ENCODE peak calls at places on chromosomes 2 and 18, in eight cellular contexts. K, R, E, H, T, D, X and V are unnamed samples.

GRCh38 chr2:18585526-18585925 is 3.8 kb downstream of the NT5C1B start:
- DNase-seq in H (no peak), E (no peak), X (no peak), R (no peak), K (no peak), D (no peak), T (no peak), V (no peak)

GRCh38 chr2:221503965-221504364 is 68.1 kb downstream of the EPHA4 start:
- DNase-seq in T (no peak), X (no peak), H (no peak), K (no peak), D (no peak), E (no peak), R (no peak), V (no peak)

GRCh38 chr2:237253046-237253723 is 160.8 kb downstream of the COL6A3 start:
- DNase-seq in D (no peak), H (no peak), E (no peak), R (no peak), K (no peak), X (no peak), T (no peak), V (no peak)

GRCh38 chr2:240601061-240601830 is 14.7 kb downstream of the CAPN10 start:
- DNase-seq in D (no peak), K (no peak), T (peak), H (no peak), R (no peak), E (no peak), X (no peak), V (no peak)

GRCh38 chr18:45008694-45009372 is 328.1 kb downstream of the SETBP1 start:
- DNase-seq in E (no peak), H (no peak), D (no peak), K (no peak), T (no peak), R (no peak), X (no peak), V (no peak)

GRCh38 chr2:233281553-233281952 is 26.1 kb upstream of the SAG start:
- DNase-seq in E (no peak), K (no peak), T (no peak), H (no peak), X (no peak), D (no peak), R (no peak), V (no peak)

GRCh38 chr2:85540131-85540587 is 1.2 kb downstream of the MAT2A start:
- DNase-seq in H (no peak), E (no peak), T (no peak), X (no peak), R (no peak), K (no peak), D (peak), V (peak)

GRCh38 chr2:232350804-232351685 is 27.5 kb upstream of the ALPP start:
- DNase-seq in D (no peak), R (no peak), E (no peak), T (no peak), H (no peak), K (no peak), X (no peak), V (no peak)

GRCh38 chr2:27545348-27546141 is 37.3 kb upstream of the ZNF512 start:
- DNase-seq in H (no peak), X (no peak), R (no peak), T (no peak), E (no peak), K (no peak), D (no peak), V (peak)

GRCh38 chr2:203732953-203733510 is 26.6 kb downstream of the CD28 start:
- DNase-seq in K (no peak), X (no peak), R (no peak), E (no peak), D (no peak), T (no peak), H (no peak), V (no peak)
- TF ChIP-seq RAD21 in K (no peak), X (no peak), R (no peak), E (no peak), D (no peak), T (no peak), H (no peak), V (no peak)

DNA sequence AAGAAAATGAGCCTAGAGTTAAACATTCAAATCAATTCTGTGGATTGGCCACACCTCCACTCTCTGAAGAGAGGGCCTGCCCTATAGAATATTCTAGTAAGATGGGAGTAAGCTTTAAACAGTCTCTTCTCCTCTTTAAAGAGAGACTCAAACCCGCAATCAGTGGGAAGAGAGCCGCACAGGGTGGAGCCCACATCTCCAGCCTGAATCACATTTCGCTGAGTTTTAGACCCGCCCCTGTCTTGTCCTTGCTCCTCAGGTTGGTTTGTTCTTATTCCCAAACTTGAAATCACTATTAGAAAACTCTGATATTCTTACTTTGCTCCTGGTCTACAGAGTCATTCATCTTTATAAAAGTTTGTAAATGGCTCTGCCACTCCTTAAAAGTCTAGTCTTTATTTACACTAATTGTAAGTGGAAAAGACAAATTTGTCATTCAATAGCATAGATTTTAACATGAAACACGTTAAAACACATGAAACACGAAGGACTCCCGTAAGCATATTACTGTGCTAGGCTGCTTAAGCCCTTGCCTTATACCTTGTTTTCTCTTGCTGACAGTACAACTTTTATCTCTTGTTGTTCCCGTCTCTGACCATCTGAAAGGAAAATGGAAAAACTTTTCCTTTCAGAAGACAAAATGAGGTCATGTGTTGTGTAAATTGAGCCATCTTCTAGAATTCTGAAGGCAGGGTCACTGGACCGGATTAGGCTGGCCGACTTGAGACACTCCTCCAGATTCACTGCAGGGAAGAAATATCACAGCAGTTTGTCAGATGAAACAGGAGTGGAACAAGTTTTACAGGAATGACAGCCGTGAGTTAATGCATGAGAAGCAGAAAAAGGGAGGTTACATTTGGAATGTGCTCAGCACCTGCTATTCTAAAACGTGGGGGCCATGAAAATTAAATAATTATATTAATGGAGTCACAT is 5.6 kb downstream of the DSC1 start:
- DNase-seq in E (no peak), X (no peak), R (no peak), T (no peak), D (peak), H (no peak), K (no peak), V (no peak)
- TF ChIP-seq RAD21 in E (no peak), X (no peak), R (no peak), T (no peak), D (no peak), H (no peak), K (no peak), V (no peak)

DNA sequence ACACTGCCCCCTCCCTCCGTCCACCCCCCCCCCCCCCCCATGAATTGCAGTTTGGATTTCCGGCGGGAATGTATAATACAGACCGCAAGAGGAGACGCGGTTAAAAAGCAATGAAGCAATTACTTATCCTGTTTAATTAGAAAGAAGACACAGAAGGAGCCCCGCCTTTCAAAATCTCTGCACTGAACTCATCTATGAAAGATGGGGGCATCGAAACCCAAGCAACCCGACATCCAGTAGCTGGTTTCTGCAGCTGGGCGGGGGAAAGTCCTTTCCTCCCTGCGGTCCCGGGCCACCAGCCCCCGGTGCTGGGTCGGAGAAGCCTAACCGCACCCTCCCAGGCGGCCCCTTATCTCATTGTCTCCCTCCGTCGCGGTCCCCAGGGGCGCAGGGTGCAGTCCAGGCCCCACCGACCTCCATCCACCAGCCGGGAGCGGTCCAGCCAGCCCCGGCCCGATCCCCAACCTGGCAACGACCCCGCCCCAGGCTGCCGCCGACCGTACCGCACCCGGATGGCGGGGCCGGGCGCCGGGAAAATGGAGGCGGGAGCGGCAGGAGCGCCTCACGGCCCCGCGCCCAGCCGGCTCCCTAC is 519 bp downstream of the RAPH1 start:
- DNase-seq in D (peak), R (no peak), X (peak), T (peak), H (no peak), K (no peak), E (peak), V (no peak)
- TF ChIP-seq RAD21 in D (no peak), R (no peak), X (no peak), T (no peak), H (no peak), K (no peak), E (no peak), V (peak)

GRCh38 chr2:143776531-143776930 is 647.3 kb downstream of the ARHGAP15 start:
- DNase-seq in X (no peak), K (no peak), H (no peak), E (no peak), T (no peak), D (no peak), R (no peak), V (no peak)

GRCh38 chr2:143778981-143779380 is 649.8 kb downstream of the ARHGAP15 start:
- DNase-seq in K (no peak), T (no peak), R (no peak), H (no peak), X (no peak), D (no peak), E (no peak), V (peak)
- TF ChIP-seq RAD21 in K (no peak), T (no peak), R (no peak), H (no peak), X (no peak), D (no peak), E (no peak), V (no peak)

DNA sequence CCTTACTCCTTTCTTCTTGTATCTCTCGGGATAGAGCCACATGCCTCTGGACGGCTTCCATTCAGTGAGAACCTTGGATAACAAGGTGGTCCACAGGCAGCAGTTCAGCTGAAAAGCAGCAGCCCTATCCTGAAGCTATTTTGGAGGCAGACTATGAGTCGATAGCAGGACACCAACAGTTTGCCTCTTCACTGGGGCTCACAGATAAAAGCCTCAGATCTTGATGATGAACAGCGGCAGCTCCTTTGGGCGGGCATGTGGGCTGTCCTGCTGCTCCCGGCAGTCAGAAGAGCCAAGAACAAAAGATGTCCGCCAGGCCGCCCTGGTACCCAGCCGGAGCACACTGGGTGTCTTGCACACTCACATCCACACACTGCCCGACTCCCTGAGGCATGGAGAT is 89.8 kb upstream of the KLF7 start:
- DNase-seq in K (no peak), E (no peak), T (no peak), X (no peak), H (no peak), R (no peak), D (peak), V (no peak)
- TF ChIP-seq RAD21 in K (no peak), E (no peak), T (no peak), X (no peak), H (no peak), R (no peak), D (no peak), V (no peak)

GRCh38 chr18:59459352-59460059 is 100.4 kb upstream of the LMAN1 start:
- DNase-seq in K (no peak), X (peak), T (peak), H (no peak), D (peak), E (peak), R (peak), V (peak)
- TF ChIP-seq RAD21 in K (peak), X (peak), T (peak), H (peak), D (peak), E (peak), R (peak), V (peak)

DNA sequence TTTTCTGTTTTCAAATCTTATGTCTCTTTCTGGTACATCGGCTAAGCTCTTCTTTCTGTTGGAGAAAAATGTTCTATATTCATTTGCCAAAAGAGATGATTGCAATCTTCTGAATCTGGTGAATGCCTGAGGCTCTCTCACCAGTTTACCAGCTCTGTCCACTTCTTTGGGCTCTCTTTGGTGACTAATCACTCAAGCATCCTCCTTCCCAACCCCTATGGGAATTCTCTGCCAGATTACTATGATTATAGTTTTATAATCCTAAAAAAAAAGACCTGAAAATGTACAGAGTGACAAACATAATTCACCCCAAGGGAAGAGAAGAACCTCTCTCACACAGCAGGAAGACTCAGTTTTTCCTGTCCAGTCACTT is 187.3 kb downstream of the CAMKMT start:
- DNase-seq in T (no peak), X (no peak), K (no peak), E (peak), D (no peak), R (no peak), H (no peak), V (peak)
- TF ChIP-seq RAD21 in T (no peak), X (no peak), K (no peak), E (no peak), D (no peak), R (no peak), H (no peak), V (no peak)

DNA sequence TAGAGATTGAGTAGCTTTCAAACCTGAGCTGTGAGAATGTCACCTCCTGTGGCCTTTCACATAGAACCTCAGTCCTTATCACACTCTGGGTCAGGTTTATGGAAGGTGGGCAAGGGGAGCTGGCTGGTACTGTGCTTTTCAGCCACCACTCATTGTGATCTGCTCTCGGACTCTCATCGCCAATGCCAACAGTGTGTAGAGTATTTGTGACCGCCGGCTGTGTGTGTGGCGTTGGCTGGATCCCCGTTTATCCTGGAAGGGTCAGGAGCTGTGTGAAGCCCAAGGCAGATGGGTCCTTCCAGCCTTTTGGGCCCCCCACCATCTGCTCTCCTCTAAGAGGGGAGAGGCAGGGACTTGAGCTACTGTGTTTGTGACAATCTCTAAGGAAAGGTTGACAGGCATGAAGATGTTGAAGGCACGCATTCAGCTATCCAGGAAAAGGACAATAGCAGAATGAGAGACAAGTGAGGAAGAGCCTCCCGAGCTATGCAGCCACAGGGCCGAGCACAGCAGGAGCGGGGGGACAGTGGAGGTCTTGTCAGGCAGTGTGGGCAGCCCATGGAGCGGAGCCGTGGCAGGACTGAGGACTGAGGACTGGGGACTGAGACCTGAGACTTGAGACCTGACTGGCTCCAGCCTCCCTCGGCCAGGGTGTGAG is 107.1 kb upstream of the TPO start:
- DNase-seq in R (no peak), X (no peak), D (no peak), T (no peak), E (no peak), K (no peak), H (no peak), V (no peak)
- TF ChIP-seq RAD21 in R (no peak), X (no peak), D (no peak), T (no peak), E (no peak), K (no peak), H (no peak), V (no peak)

DNA sequence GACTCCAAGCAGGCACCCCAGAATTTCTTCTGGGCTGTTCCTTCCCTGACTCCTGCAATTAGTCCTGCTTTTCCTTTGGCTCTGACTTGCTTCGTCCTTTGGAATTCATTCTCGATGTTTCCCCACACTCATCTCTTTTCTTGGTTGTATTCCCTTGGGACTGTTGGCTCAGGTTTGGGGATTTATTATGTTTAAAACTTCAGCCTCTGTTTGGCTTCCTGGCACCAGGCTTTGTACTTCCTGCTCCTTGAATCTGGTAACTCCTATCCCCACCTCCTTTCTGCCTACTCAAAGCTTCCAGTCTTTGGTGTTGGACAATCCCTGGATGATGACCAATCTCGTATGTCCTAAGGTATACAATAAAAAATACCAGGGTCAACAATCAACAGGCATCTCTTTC is 1.8 kb upstream of the KCNE4 start:
- DNase-seq in D (no peak), H (no peak), E (no peak), K (no peak), T (no peak), X (no peak), R (no peak), V (no peak)
- TF ChIP-seq RAD21 in D (no peak), H (no peak), E (no peak), K (no peak), T (no peak), X (no peak), R (no peak), V (no peak)